ENCODE peak calls at places on chromosome 17, in eight cellular contexts. T, R, I, M, X, Z, N and Y are unnamed samples.

GRCh38 chr17:979539-980405 is at the start of gene NXN:
- DNase-seq in T (peak), R (peak), I (peak), M (peak), X (no peak), Z (peak), N (no peak), Y (peak)

GRCh38 chr17:78933959-78934568 is 8.9 kb upstream of the TIMP2 start:
- DNase-seq in T (peak), R (peak), I (peak), M (peak), X (peak), Z (no peak), N (peak), Y (peak)

GRCh38 chr17:45136846-45137560 is 1.5 kb downstream of the ACBD4 start:
- DNase-seq in T (no peak), R (no peak), I (no peak), M (peak), X (no peak), Z (no peak), N (no peak), Y (no peak)

GRCh38 chr17:74947041-74947754 is 11.5 kb downstream of the OTOP3 start:
- DNase-seq in T (no peak), R (no peak), I (no peak), M (no peak), X (peak), Z (no peak), N (no peak), Y (no peak)

GRCh38 chr17:31413081-31413799 is 21.8 kb downstream of the RAB11FIP4 start:
- DNase-seq in T (no peak), R (no peak), I (no peak), M (no peak), X (no peak), Z (no peak), N (no peak), Y (no peak)

GRCh38 chr17:43398724-43399595 is at the start of gene ARL4D:
- DNase-seq in T (peak), R (peak), I (peak), M (peak), X (peak), Z (peak), N (no peak), Y (peak)

GRCh38 chr17:47225436-47225858 is 16.3 kb downstream of the MYL4 start:
- DNase-seq in T (peak), R (no peak), I (no peak), M (peak), X (no peak), Z (no peak), N (no peak), Y (peak)

GRCh38 chr17:55527520-55528118 is 16.4 kb upstream of the SMIM36 start:
- DNase-seq in T (peak), R (peak), I (no peak), M (no peak), X (no peak), Z (no peak), N (peak), Y (peak)

GRCh38 chr17:73719588-73720071 is 75.4 kb upstream of the SDK2 start:
- DNase-seq in T (peak), R (peak), I (peak), M (peak), X (no peak), Z (no peak), N (no peak), Y (no peak)

GRCh38 chr17:28534740-28535375 is 17.6 kb downstream of the UNC119 start:
- DNase-seq in T (no peak), R (no peak), I (no peak), M (no peak), X (no peak), Z (no peak), N (no peak), Y (no peak)